ENCODE peak calls at places on chromosome 11, in seven cellular contexts. Y, L, T, J, P, V and A are unnamed samples.

GRCh38 chr11:60838132-60838531 is 3.8 kb upstream of the CCDC86 start:
- DNase-seq in T (no peak), Y (peak; percentile 10), L (peak; percentile 28), V (peak; percentile 71), P (no peak), J (no peak), A (no peak)

GRCh38 chr11:65915821-65916251 is 3.0 kb downstream of the C11orf68 start:
- DNase-seq in T (no peak), Y (peak; percentile 89), J (no peak), V (peak; percentile 53), L (peak; percentile 74), P (no peak), A (no peak)

GRCh38 chr11:96337541-96338530 is 5.2 kb downstream of the MAML2 start:
- DNase-seq in L (no peak), V (peak; percentile 38), P (no peak), J (no peak), Y (no peak), T (no peak), A (no peak)

GRCh38 chr11:9803685-9804413 is 140.0 kb downstream of the SWAP70 start:
- DNase-seq in V (no peak), P (no peak), L (no peak), J (no peak), Y (no peak), T (no peak), A (no peak)

GRCh38 chr11:1988174-1988573 is 9.5 kb downstream of the H19 start:
- DNase-seq in J (no peak), Y (no peak), P (no peak), T (no peak), L (no peak), V (no peak), A (no peak)

GRCh38 chr11:9596926-9597325 is 23.5 kb downstream of the WEE1 start:
- DNase-seq in T (no peak), L (no peak), V (no peak), P (peak; percentile 14), Y (no peak), J (no peak), A (no peak)

GRCh38 chr11:65121447-65121864 is 478 bp downstream of the FAU start:
- DNase-seq in J (no peak), L (no peak), T (no peak), P (no peak), V (no peak), Y (no peak), A (no peak)

GRCh38 chr11:67634366-67635230 is 4.9 kb upstream of the NUDT8 start:
- DNase-seq in Y (no peak), T (no peak), L (no peak), P (no peak), J (no peak), V (no peak), A (no peak)

GRCh38 chr11:3340025-3340424 is 38.9 kb downstream of the ZNF195 start:
- DNase-seq in P (no peak), L (no peak), T (no peak), J (no peak), Y (peak; percentile 10), V (peak; percentile 70), A (no peak)

GRCh38 chr11:101003468-101003867 is 126.1 kb downstream of the PGR start:
- DNase-seq in T (no peak), L (peak; percentile 9), P (no peak), V (no peak), Y (peak; percentile 18), J (no peak), A (peak; percentile 1)

GRCh38 chr11:122696662-122697061 is 41.1 kb downstream of the UBASH3B start:
- DNase-seq in T (no peak), Y (no peak), V (peak; percentile 10), J (no peak), L (no peak), P (no peak), A (no peak)

GRCh38 chr11:130145328-130145812 is 14.2 kb upstream of the ST14 start:
- DNase-seq in V (no peak), J (no peak), L (peak; percentile 57), T (no peak), Y (no peak), P (no peak), A (no peak)

GRCh38 chr11:230431-230830 is 5.7 kb downstream of the SIRT3 start:
- DNase-seq in J (no peak), T (no peak), Y (no peak), L (no peak), V (no peak), P (no peak), A (no peak)

GRCh38 chr11:271316-271715 is 6.9 kb upstream of the NLRP6 start:
- DNase-seq in J (no peak), L (no peak), T (no peak), P (no peak), V (no peak), Y (no peak), A (no peak)

GRCh38 chr11:132973686-132974085 is 558.6 kb downstream of the OPCML start:
- DNase-seq in T (no peak), V (no peak), J (no peak), P (no peak), Y (no peak), L (no peak), A (no peak)

GRCh38 chr11:74278103-74278502 is 33.3 kb downstream of the P4HA3 start:
- DNase-seq in L (no peak), V (no peak), P (no peak), T (no peak), J (no peak), Y (no peak), A (no peak)

GRCh38 chr11:117481885-117482284 is 154.2 kb downstream of the CEP164 start:
- DNase-seq in L (no peak), T (no peak), P (no peak), Y (no peak), V (no peak), J (no peak), A (no peak)

GRCh38 chr11:104852811-104853210 is 45.4 kb downstream of the CASP12 start:
- DNase-seq in J (no peak), Y (no peak), T (no peak), L (no peak), V (no peak), P (no peak), A (no peak)

GRCh38 chr11:125874556-125875124 is 12.8 kb upstream of the HYLS1 start:
- DNase-seq in P (peak; percentile 76), T (no peak), Y (peak; percentile 44), V (peak; percentile 72), J (peak; percentile 84), L (peak; percentile 69), A (peak; percentile 77)

GRCh38 chr11:101915811-101916291 is 471 bp downstream of the ANGPTL5 start:
- DNase-seq in P (no peak), J (no peak), L (no peak), Y (no peak), T (no peak), V (no peak), A (peak; percentile 34)

GRCh38 chr11:72429626-72430025 is 4.7 kb downstream of the CLPB start:
- DNase-seq in P (no peak), V (no peak), L (no peak), J (no peak), Y (no peak), T (no peak), A (no peak)

GRCh38 chr11:102807921-102808320 is 10.0 kb upstream of the MMP1 start:
- DNase-seq in Y (peak; percentile 75), T (no peak), P (peak; percentile 79), J (peak; percentile 47), L (peak; percentile 37), V (peak; percentile 19), A (peak; percentile 36)

GRCh38 chr11:68569357-68569756 is 108.8 kb downstream of the PPP6R3 start:
- DNase-seq in V (no peak), L (no peak), P (no peak), Y (no peak), J (no peak), T (peak; percentile 28), A (no peak)

GRCh38 chr11:3163241-3163981 is 1.7 kb downstream of the OSBPL5 start:
- DNase-seq in P (no peak), J (no peak), T (no peak), L (no peak), V (no peak), Y (no peak), A (peak; percentile 71)

GRCh38 chr11:128419012-128419767 is 168.2 kb downstream of the ETS1 start:
- DNase-seq in P (no peak), Y (no peak), L (no peak), T (no peak), J (no peak), V (no peak), A (no peak)

DNA sequence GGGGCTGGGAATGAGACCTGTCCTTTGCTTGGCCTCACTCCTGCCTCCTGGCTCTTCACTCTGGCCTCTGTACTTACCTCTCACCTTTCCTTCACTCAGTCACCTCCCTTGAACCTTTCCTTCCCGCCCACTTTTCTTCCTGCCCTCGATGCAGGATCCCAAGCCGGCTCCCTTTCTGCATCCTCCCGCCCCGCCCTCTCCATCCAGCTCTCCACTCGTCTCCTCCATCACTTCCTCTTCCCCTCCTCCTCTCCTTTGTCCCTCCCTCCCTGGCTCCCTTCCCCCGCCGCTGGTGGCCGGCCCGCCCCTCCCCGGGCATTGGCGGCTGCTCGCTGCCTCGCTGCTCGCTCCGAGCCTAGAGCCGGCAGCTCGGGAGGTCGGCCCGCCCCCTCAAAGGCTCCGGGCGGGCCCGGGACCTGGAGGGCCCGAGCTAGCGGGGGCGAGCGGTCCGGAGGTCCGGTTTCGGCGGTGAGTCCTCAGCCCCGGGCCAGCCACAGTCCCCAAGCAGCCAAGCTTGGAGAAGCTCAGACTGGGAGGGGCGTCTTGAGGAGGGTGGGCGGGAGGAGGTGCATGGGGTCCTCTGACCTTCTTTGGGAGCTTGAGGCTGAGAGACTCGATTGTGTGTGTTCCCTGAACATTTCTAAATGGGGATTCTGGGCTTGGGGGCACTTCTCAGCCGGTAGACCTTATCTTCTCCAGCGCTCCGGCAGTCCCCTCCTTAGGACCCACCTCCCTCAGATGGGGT is 13.8 kb downstream of the PHLDB1 start:
- DNase-seq in L (peak; percentile 85), V (peak; percentile 84), J (peak; percentile 79), T (no peak), Y (peak; percentile 51), P (peak; percentile 89), A (peak; percentile 93)
- TF ChIP-seq JUND in L (no peak), V (peak; percentile 14), J (no peak), T (no peak), Y (no peak), P (no peak), A (no peak)

GRCh38 chr11:6746086-6746618 is 25.6 kb downstream of the OR2AG2 start:
- DNase-seq in V (no peak), J (no peak), P (no peak), T (peak; percentile 68), L (no peak), Y (no peak), A (no peak)
- TF ChIP-seq JUND in V (no peak), J (no peak), P (no peak), T (no peak), L (no peak), Y (no peak), A (no peak)

GRCh38 chr11:119155733-119156492 is 7.1 kb downstream of the ABCG4 start:
- DNase-seq in J (no peak), L (peak; percentile 57), V (peak; percentile 70), P (peak; percentile 62), T (no peak), Y (peak; percentile 43), A (peak; percentile 67)
- TF ChIP-seq JUND in J (no peak), L (no peak), V (no peak), P (no peak), T (no peak), Y (no peak), A (no peak)

DNA sequence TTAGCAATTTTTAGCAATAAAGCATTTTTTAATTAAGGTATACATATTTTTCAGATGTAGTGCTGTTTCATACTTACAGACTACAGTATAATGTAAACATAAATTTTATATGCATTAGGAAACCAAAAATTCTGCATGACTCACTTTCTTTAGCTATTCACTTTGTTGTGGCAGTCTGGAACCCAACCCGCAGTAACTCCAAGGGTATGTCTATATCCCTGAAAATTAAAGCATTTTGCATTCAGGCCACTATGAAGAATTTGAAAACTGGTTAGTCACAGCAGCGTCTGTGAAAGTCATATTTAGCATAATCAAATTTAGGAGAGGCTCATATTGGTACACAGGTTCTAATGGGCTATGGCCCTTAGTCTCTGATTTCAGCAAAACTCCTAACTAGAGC is 46.8 kb downstream of the BBOX1 start:
- DNase-seq in P (no peak), L (no peak), T (no peak), J (no peak), V (no peak), Y (no peak), A (no peak)
- TF ChIP-seq JUND in P (no peak), L (no peak), T (no peak), J (no peak), V (no peak), Y (no peak), A (no peak)